ENCODE peak calls at places on chromosomes 16 and 17, in nine cellular contexts. One of them, this sample, is unnamed.

GRCh38 chr16:75105306-75106061 is 11.1 kb downstream of the LDHD start:
- DNase-seq in PC-9: no peak
- DNase-seq in upper lobe of left lung: no peak
- DNase-seq in cardiac muscle cell: no peak
- DNase-seq in PC-3: no peak
- DNase-seq in hepatocyte: peak; percentile 58
- DNase-seq in ovary: no peak
- DNase-seq in transverse colon: peak; percentile 62
- DNase-seq in CD4-positive, alpha-beta T cell: no peak
- DNase-seq in this sample: peak; percentile 64

GRCh38 chr16:181668-182021 is 1.4 kb downstream of the HBQ1 start:
- DNase-seq in hepatocyte: no peak
- DNase-seq in ovary: no peak
- DNase-seq in PC-9: no peak
- DNase-seq in CD4-positive, alpha-beta T cell: no peak
- DNase-seq in transverse colon: no peak
- DNase-seq in cardiac muscle cell: no peak
- DNase-seq in upper lobe of left lung: no peak
- DNase-seq in PC-3: peak; percentile 12
- DNase-seq in this sample: no peak

GRCh38 chr17:15999974-16000827 is 577 bp downstream of the TTC19 start:
- DNase-seq in PC-3: peak; percentile 38
- DNase-seq in ovary: no peak
- DNase-seq in transverse colon: no peak
- DNase-seq in upper lobe of left lung: no peak
- DNase-seq in cardiac muscle cell: peak; percentile 68
- DNase-seq in hepatocyte: peak; percentile 80
- DNase-seq in PC-9: no peak
- DNase-seq in CD4-positive, alpha-beta T cell: peak; percentile 33
- DNase-seq in this sample: no peak

GRCh38 chr17:81976332-81977210 is 858 bp upstream of the ASPSCR1 start:
- DNase-seq in ovary: peak; percentile 34
- DNase-seq in transverse colon: peak; percentile 49
- DNase-seq in PC-3: peak; percentile 23
- DNase-seq in PC-9: no peak
- DNase-seq in CD4-positive, alpha-beta T cell: no peak
- DNase-seq in hepatocyte: peak; percentile 66
- DNase-seq in upper lobe of left lung: peak; percentile 88
- DNase-seq in cardiac muscle cell: no peak
- DNase-seq in this sample: no peak

GRCh38 chr17:81523139-81524062 is 4.8 kb upstream of the FSCN2 start:
- DNase-seq in PC-3: peak; percentile 15
- DNase-seq in CD4-positive, alpha-beta T cell: no peak
- DNase-seq in upper lobe of left lung: peak; percentile 68
- DNase-seq in transverse colon: no peak
- DNase-seq in hepatocyte: peak; percentile 83
- DNase-seq in cardiac muscle cell: peak; percentile 89
- DNase-seq in PC-9: no peak
- DNase-seq in ovary: no peak
- DNase-seq in this sample: peak; percentile 52

GRCh38 chr17:77436058-77436442 is 295.3 kb downstream of the SEC14L1 start:
- DNase-seq in hepatocyte: peak; percentile 63
- DNase-seq in CD4-positive, alpha-beta T cell: no peak
- DNase-seq in PC-3: no peak
- DNase-seq in ovary: no peak
- DNase-seq in transverse colon: no peak
- DNase-seq in cardiac muscle cell: peak; percentile 78
- DNase-seq in upper lobe of left lung: no peak
- DNase-seq in PC-9: no peak
- DNase-seq in this sample: no peak

GRCh38 chr17:36888236-36888957 is 48.9 kb upstream of the LHX1 start:
- DNase-seq in PC-9: no peak
- DNase-seq in upper lobe of left lung: no peak
- DNase-seq in PC-3: no peak
- DNase-seq in transverse colon: no peak
- DNase-seq in CD4-positive, alpha-beta T cell: no peak
- DNase-seq in cardiac muscle cell: no peak
- DNase-seq in ovary: no peak
- DNase-seq in hepatocyte: no peak
- DNase-seq in this sample: peak; percentile 56

GRCh38 chr17:83198366-83199341 is 119.2 kb downstream of the METRNL start:
- DNase-seq in cardiac muscle cell: no peak
- DNase-seq in ovary: no peak
- DNase-seq in CD4-positive, alpha-beta T cell: no peak
- DNase-seq in upper lobe of left lung: peak; percentile 58
- DNase-seq in transverse colon: no peak
- DNase-seq in PC-9: no peak
- DNase-seq in PC-3: no peak
- DNase-seq in hepatocyte: no peak
- DNase-seq in this sample: no peak

GRCh38 chr16:6081320-6081976 is 983.9 kb upstream of the EEF2KMT start:
- DNase-seq in cardiac muscle cell: peak; percentile 45
- DNase-seq in ovary: no peak
- DNase-seq in transverse colon: peak; percentile 37
- DNase-seq in PC-9: peak; percentile 27
- DNase-seq in CD4-positive, alpha-beta T cell: no peak
- DNase-seq in upper lobe of left lung: no peak
- DNase-seq in hepatocyte: peak; percentile 46
- DNase-seq in PC-3: peak; percentile 6
- DNase-seq in this sample: peak; percentile 22

GRCh38 chr16:1430759-1431496 is at the start of gene PERCC1:
- DNase-seq in CD4-positive, alpha-beta T cell: no peak
- DNase-seq in cardiac muscle cell: no peak
- DNase-seq in PC-9: no peak
- DNase-seq in PC-3: peak; percentile 21
- DNase-seq in ovary: no peak
- DNase-seq in upper lobe of left lung: peak; percentile 80
- DNase-seq in hepatocyte: peak; percentile 74
- DNase-seq in transverse colon: no peak
- DNase-seq in this sample: no peak

GRCh38 chr17:62696256-62696655 is 68.8 kb downstream of the MRC2 start:
- DNase-seq in hepatocyte: no peak
- DNase-seq in ovary: no peak
- DNase-seq in PC-9: no peak
- DNase-seq in upper lobe of left lung: no peak
- DNase-seq in cardiac muscle cell: no peak
- DNase-seq in PC-3: no peak
- DNase-seq in transverse colon: no peak
- DNase-seq in CD4-positive, alpha-beta T cell: no peak
- DNase-seq in this sample: no peak

GRCh38 chr17:3688852-3689261 is 7.1 kb downstream of the P2RX5 start:
- DNase-seq in transverse colon: no peak
- DNase-seq in CD4-positive, alpha-beta T cell: no peak
- DNase-seq in upper lobe of left lung: peak; percentile 46
- DNase-seq in hepatocyte: no peak
- DNase-seq in PC-3: no peak
- DNase-seq in ovary: no peak
- DNase-seq in cardiac muscle cell: no peak
- DNase-seq in PC-9: no peak
- DNase-seq in this sample: no peak

GRCh38 chr16:11105038-11105903 is 150.7 kb downstream of the SOCS1 start:
- DNase-seq in ovary: no peak
- DNase-seq in transverse colon: peak; percentile 41
- DNase-seq in cardiac muscle cell: no peak
- DNase-seq in CD4-positive, alpha-beta T cell: no peak
- DNase-seq in PC-9: no peak
- DNase-seq in hepatocyte: peak; percentile 78
- DNase-seq in upper lobe of left lung: no peak
- DNase-seq in PC-3: peak; percentile 22
- DNase-seq in this sample: no peak

GRCh38 chr16:3959148-3959547 is 78.6 kb upstream of the CREBBP start:
- DNase-seq in cardiac muscle cell: peak; percentile 17
- DNase-seq in upper lobe of left lung: no peak
- DNase-seq in hepatocyte: no peak
- DNase-seq in ovary: no peak
- DNase-seq in CD4-positive, alpha-beta T cell: no peak
- DNase-seq in PC-9: peak; percentile 33
- DNase-seq in transverse colon: no peak
- DNase-seq in PC-3: peak; percentile 26
- DNase-seq in this sample: no peak

GRCh38 chr16:84648595-84649510 is 542 bp downstream of the KLHL36 start:
- DNase-seq in ovary: peak; percentile 51
- DNase-seq in cardiac muscle cell: peak; percentile 56
- DNase-seq in hepatocyte: peak; percentile 80
- DNase-seq in PC-3: peak; percentile 26
- DNase-seq in upper lobe of left lung: peak; percentile 93
- DNase-seq in transverse colon: peak; percentile 73
- DNase-seq in PC-9: peak; percentile 48
- DNase-seq in CD4-positive, alpha-beta T cell: peak; percentile 35
- DNase-seq in this sample: no peak

GRCh38 chr17:40707720-40708119 is 4.2 kb upstream of the KRT24 start:
- DNase-seq in upper lobe of left lung: no peak
- DNase-seq in CD4-positive, alpha-beta T cell: no peak
- DNase-seq in PC-3: peak; percentile 39
- DNase-seq in PC-9: peak; percentile 57
- DNase-seq in cardiac muscle cell: no peak
- DNase-seq in hepatocyte: no peak
- DNase-seq in transverse colon: no peak
- DNase-seq in ovary: no peak
- DNase-seq in this sample: no peak
- H3K27ac ChIP-seq in upper lobe of left lung: peak overlapping the region; percentile 14
- H3K27ac ChIP-seq in CD4-positive, alpha-beta T cell: no peak overlapping the region
- H3K27ac ChIP-seq in PC-3: no peak overlapping the region
- H3K27ac ChIP-seq in PC-9: peak overlapping the region; percentile 53
- H3K27ac ChIP-seq in cardiac muscle cell: no peak overlapping the region
- H3K27ac ChIP-seq in hepatocyte: no peak overlapping the region
- H3K27ac ChIP-seq in transverse colon: no peak overlapping the region
- H3K27ac ChIP-seq in ovary: no peak overlapping the region
- H3K27ac ChIP-seq in this sample: no peak overlapping the region

GRCh38 chr17:35789044-35789443 is 6.4 kb downstream of the MMP28 start:
- DNase-seq in ovary: no peak
- DNase-seq in PC-3: no peak
- DNase-seq in upper lobe of left lung: no peak
- DNase-seq in CD4-positive, alpha-beta T cell: no peak
- DNase-seq in transverse colon: no peak
- DNase-seq in PC-9: no peak
- DNase-seq in hepatocyte: no peak
- DNase-seq in cardiac muscle cell: no peak
- DNase-seq in this sample: no peak

GRCh38 chr17:35790826-35791225 is 4.6 kb downstream of the MMP28 start:
- DNase-seq in cardiac muscle cell: no peak
- DNase-seq in CD4-positive, alpha-beta T cell: no peak
- DNase-seq in hepatocyte: no peak
- DNase-seq in PC-9: no peak
- DNase-seq in transverse colon: no peak
- DNase-seq in upper lobe of left lung: no peak
- DNase-seq in PC-3: peak; percentile 37
- DNase-seq in ovary: no peak
- DNase-seq in this sample: no peak

GRCh38 chr17:35788504-35788998 is 6.9 kb downstream of the MMP28 start:
- DNase-seq in cardiac muscle cell: no peak
- DNase-seq in PC-9: no peak
- DNase-seq in PC-3: peak; percentile 81
- DNase-seq in transverse colon: no peak
- DNase-seq in upper lobe of left lung: no peak
- DNase-seq in hepatocyte: peak; percentile 66
- DNase-seq in ovary: no peak
- DNase-seq in CD4-positive, alpha-beta T cell: no peak
- DNase-seq in this sample: no peak

GRCh38 chr17:35784895-35785294 is 10.5 kb downstream of the MMP28 start:
- DNase-seq in PC-3: no peak
- DNase-seq in PC-9: peak; percentile 36
- DNase-seq in upper lobe of left lung: no peak
- DNase-seq in CD4-positive, alpha-beta T cell: no peak
- DNase-seq in transverse colon: no peak
- DNase-seq in ovary: no peak
- DNase-seq in cardiac muscle cell: no peak
- DNase-seq in hepatocyte: no peak
- DNase-seq in this sample: no peak

DNA sequence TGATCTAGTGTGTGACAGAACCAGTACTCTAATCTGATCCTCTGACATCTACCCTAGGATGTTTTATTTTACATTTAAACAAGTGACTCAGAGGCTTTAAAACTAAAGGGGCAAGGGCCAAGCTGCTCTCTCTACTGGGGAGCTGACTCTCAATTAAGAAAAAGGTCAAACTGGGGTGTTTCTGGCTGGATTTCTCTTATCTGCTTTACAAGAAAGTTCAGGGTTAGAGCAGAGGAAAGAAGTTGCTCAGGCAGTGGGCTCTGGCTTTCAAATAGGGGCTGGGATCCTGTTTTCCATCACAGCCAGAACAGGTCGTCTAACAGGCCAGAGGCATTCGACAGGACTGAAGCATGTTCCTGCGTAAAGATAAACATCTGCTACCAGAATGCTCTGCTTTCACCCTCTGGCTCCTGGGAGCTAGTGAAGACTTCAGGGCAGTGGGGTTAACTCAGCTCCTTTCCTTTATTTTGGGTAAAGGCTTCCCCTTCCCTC is 8.5 kb downstream of the MMP28 start:
- DNase-seq in hepatocyte: peak; percentile 28
- DNase-seq in PC-9: no peak
- DNase-seq in cardiac muscle cell: peak; percentile 49
- DNase-seq in ovary: no peak
- DNase-seq in CD4-positive, alpha-beta T cell: no peak
- DNase-seq in PC-3: peak; percentile 41
- DNase-seq in transverse colon: peak; percentile 8
- DNase-seq in upper lobe of left lung: no peak
- DNase-seq in this sample: no peak
- H3K27ac ChIP-seq in hepatocyte: peak overlapping the region; percentile 41
- H3K27ac ChIP-seq in PC-9: peak overlapping the region; percentile 80
- H3K27ac ChIP-seq in cardiac muscle cell: peak overlapping the region; percentile 53
- H3K27ac ChIP-seq in ovary: no peak overlapping the region
- H3K27ac ChIP-seq in CD4-positive, alpha-beta T cell: no peak overlapping the region
- H3K27ac ChIP-seq in PC-3: peak overlapping the region; percentile 93
- H3K27ac ChIP-seq in transverse colon: peak overlapping the region; percentile 84
- H3K27ac ChIP-seq in upper lobe of left lung: peak overlapping the region; percentile 10
- H3K27ac ChIP-seq in this sample: no peak overlapping the region

DNA sequence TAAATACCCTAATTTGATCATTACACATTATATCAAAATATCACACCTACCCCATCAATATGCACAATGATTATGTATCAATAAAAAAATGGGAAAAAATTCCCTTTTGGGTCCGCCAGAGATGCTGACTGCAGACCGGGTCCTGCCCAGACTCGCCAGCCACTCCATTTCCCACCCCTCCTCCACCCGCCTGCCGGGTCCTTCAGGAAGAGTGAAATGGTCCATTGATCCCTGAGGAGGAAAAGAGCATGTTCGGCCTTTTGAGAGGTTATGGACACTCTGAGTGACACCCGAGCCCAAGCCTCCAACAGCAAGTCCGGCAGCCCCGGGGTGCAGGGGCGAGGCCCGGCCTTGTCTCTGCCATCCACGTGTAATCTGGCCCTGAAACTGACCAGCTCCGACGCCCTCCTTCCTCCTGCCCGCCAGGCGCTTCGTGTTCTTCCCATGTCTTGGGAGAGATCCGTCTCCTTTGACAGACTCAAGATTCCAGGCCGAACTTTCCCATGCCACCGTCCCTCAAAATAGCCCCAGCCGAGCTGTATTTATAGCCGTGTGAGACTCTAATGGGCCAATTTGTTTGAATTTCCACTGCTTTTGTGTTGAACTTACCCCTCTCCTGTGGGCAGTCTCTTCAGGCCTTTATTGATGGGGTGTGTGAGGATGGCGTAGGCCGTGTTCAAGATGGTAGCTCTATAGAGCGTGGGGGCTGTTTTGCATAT is 124.1 kb upstream of the ZFHX3 start:
- DNase-seq in PC-3: no peak
- DNase-seq in hepatocyte: no peak
- DNase-seq in transverse colon: no peak
- DNase-seq in PC-9: no peak
- DNase-seq in upper lobe of left lung: peak; percentile 70
- DNase-seq in ovary: no peak
- DNase-seq in CD4-positive, alpha-beta T cell: no peak
- DNase-seq in cardiac muscle cell: no peak
- DNase-seq in this sample: no peak
- H3K27ac ChIP-seq in PC-3: no peak overlapping the region
- H3K27ac ChIP-seq in hepatocyte: peak overlapping the region; percentile 94
- H3K27ac ChIP-seq in transverse colon: peak overlapping the region; percentile 49
- H3K27ac ChIP-seq in PC-9: no peak overlapping the region
- H3K27ac ChIP-seq in upper lobe of left lung: peak overlapping the region; percentile 60
- H3K27ac ChIP-seq in ovary: peak overlapping the region; percentile 7
- H3K27ac ChIP-seq in CD4-positive, alpha-beta T cell: no peak overlapping the region
- H3K27ac ChIP-seq in cardiac muscle cell: no peak overlapping the region
- H3K27ac ChIP-seq in this sample: no peak overlapping the region

GRCh38 chr16:68486671-68487495 is 38.6 kb upstream of the SMPD3 start:
- DNase-seq in PC-9: no peak
- DNase-seq in ovary: no peak
- DNase-seq in transverse colon: peak; percentile 49
- DNase-seq in cardiac muscle cell: no peak
- DNase-seq in CD4-positive, alpha-beta T cell: no peak
- DNase-seq in upper lobe of left lung: no peak
- DNase-seq in PC-3: no peak
- DNase-seq in hepatocyte: peak; percentile 45
- DNase-seq in this sample: no peak
- H3K27ac ChIP-seq in PC-9: no peak overlapping the region
- H3K27ac ChIP-seq in ovary: no peak overlapping the region
- H3K27ac ChIP-seq in transverse colon: peak overlapping the region; percentile 70
- H3K27ac ChIP-seq in cardiac muscle cell: no peak overlapping the region
- H3K27ac ChIP-seq in CD4-positive, alpha-beta T cell: no peak overlapping the region
- H3K27ac ChIP-seq in upper lobe of left lung: no peak overlapping the region
- H3K27ac ChIP-seq in PC-3: no peak overlapping the region
- H3K27ac ChIP-seq in hepatocyte: peak overlapping the region; percentile 47
- H3K27ac ChIP-seq in this sample: no peak overlapping the region